ENCODE peak calls at places on chromosomes 6 and 20, in six cellular contexts. One of them, this sample, is unnamed.

GRCh38 chr6:134676307-134677281 is 273.3 kb downstream of the ALDH8A1 start:
- DNase-seq in HCT116: no peak
- DNase-seq in IMR-90: peak
- DNase-seq in H1: no peak
- DNase-seq in A549: no peak
- DNase-seq in HepG2: no peak
- DNase-seq in this sample: no peak

GRCh38 chr6:164827537-164827936 is 481.9 kb downstream of the C6orf118 start:
- DNase-seq in HCT116: no peak
- DNase-seq in IMR-90: no peak
- DNase-seq in A549: no peak
- DNase-seq in HepG2: no peak
- DNase-seq in H1: no peak
- DNase-seq in this sample: no peak

GRCh38 chr6:129513471-129513870 is 196.5 kb downstream of the ARHGAP18 start:
- DNase-seq in H1: no peak
- DNase-seq in A549: no peak
- DNase-seq in HepG2: no peak
- DNase-seq in IMR-90: peak
- DNase-seq in HCT116: no peak
- DNase-seq in this sample: no peak

GRCh38 chr6:165091121-165091785 is 218.2 kb downstream of the C6orf118 start:
- DNase-seq in A549: no peak
- DNase-seq in HCT116: no peak
- DNase-seq in H1: no peak
- DNase-seq in HepG2: no peak
- DNase-seq in IMR-90: no peak
- DNase-seq in this sample: no peak

GRCh38 chr6:125066140-125066539 is 87.4 kb upstream of the TPD52L1 start:
- DNase-seq in A549: no peak
- DNase-seq in IMR-90: no peak
- DNase-seq in H1: no peak
- DNase-seq in HepG2: no peak
- DNase-seq in HCT116: no peak
- DNase-seq in this sample: no peak

GRCh38 chr20:24097051-24097450 is 108.5 kb upstream of the GGTLC1 start:
- DNase-seq in A549: no peak
- DNase-seq in HCT116: no peak
- DNase-seq in H1: no peak
- DNase-seq in IMR-90: no peak
- DNase-seq in HepG2: no peak
- DNase-seq in this sample: no peak

GRCh38 chr20:5122861-5123260 is 3.1 kb upstream of the PCNA start:
- DNase-seq in HepG2: no peak
- DNase-seq in H1: no peak
- DNase-seq in A549: no peak
- DNase-seq in IMR-90: peak
- DNase-seq in HCT116: no peak
- DNase-seq in this sample: no peak

GRCh38 chr20:1469925-1470571 is 3.4 kb upstream of the NSFL1C start:
- DNase-seq in HCT116: peak
- DNase-seq in H1: peak
- DNase-seq in IMR-90: peak
- DNase-seq in A549: peak
- DNase-seq in HepG2: peak
- DNase-seq in this sample: peak

GRCh38 chr20:62474585-62475026 is 1.2 kb downstream of the GATA5 start:
- DNase-seq in HepG2: no peak
- DNase-seq in HCT116: no peak
- DNase-seq in IMR-90: no peak
- DNase-seq in A549: no peak
- DNase-seq in H1: no peak
- DNase-seq in this sample: no peak

GRCh38 chr6:13307508-13307995 is 20.8 kb downstream of the TBC1D7 start:
- DNase-seq in HCT116: no peak
- DNase-seq in A549: peak
- DNase-seq in IMR-90: peak
- DNase-seq in H1: no peak
- DNase-seq in HepG2: no peak
- DNase-seq in this sample: no peak

GRCh38 chr20:54706581-54706980 is 231.2 kb downstream of the DOK5 start:
- DNase-seq in H1: no peak
- DNase-seq in HepG2: no peak
- DNase-seq in IMR-90: no peak
- DNase-seq in A549: no peak
- DNase-seq in HCT116: no peak
- DNase-seq in this sample: no peak

GRCh38 chr6:25193147-25193864 is 85.9 kb upstream of the CARMIL1 start:
- DNase-seq in HepG2: no peak
- DNase-seq in H1: no peak
- DNase-seq in A549: peak
- DNase-seq in IMR-90: peak
- DNase-seq in HCT116: peak
- DNase-seq in this sample: no peak

GRCh38 chr6:161569071-161569470 is 295.2 kb upstream of the AGPAT4 start:
- DNase-seq in HepG2: no peak
- DNase-seq in A549: no peak
- DNase-seq in H1: no peak
- DNase-seq in IMR-90: no peak
- DNase-seq in HCT116: no peak
- DNase-seq in this sample: no peak

GRCh38 chr6:106825156-106825555 is 149.4 kb downstream of the CD24 start:
- DNase-seq in HepG2: no peak
- DNase-seq in H1: no peak
- DNase-seq in IMR-90: no peak
- DNase-seq in A549: peak
- DNase-seq in HCT116: no peak
- DNase-seq in this sample: no peak

GRCh38 chr6:18395851-18396187 is 8.7 kb downstream of the RNF144B start:
- DNase-seq in A549: no peak
- DNase-seq in IMR-90: peak
- DNase-seq in HCT116: no peak
- DNase-seq in H1: no peak
- DNase-seq in HepG2: no peak
- DNase-seq in this sample: no peak

GRCh38 chr20:17958326-17959256 is 10.0 kb downstream of the SNX5 start:
- DNase-seq in H1: no peak
- DNase-seq in IMR-90: peak
- DNase-seq in HCT116: no peak
- DNase-seq in HepG2: peak
- DNase-seq in A549: no peak
- DNase-seq in this sample: no peak

GRCh38 chr6:156912431-156912830 is 135.3 kb downstream of the ARID1B start:
- DNase-seq in A549: no peak
- DNase-seq in HCT116: no peak
- DNase-seq in IMR-90: no peak
- DNase-seq in H1: no peak
- DNase-seq in HepG2: no peak
- DNase-seq in this sample: no peak

GRCh38 chr20:56343861-56344381 is 14.9 kb upstream of the FAM210B start:
- DNase-seq in HCT116: no peak
- DNase-seq in A549: peak
- DNase-seq in IMR-90: peak
- DNase-seq in H1: peak
- DNase-seq in HepG2: no peak
- DNase-seq in this sample: no peak

GRCh38 chr6:137389150-137389664 is 105.0 kb downstream of the OLIG3 start:
- DNase-seq in A549: no peak
- DNase-seq in HepG2: no peak
- DNase-seq in HCT116: no peak
- DNase-seq in IMR-90: no peak
- DNase-seq in H1: no peak
- DNase-seq in this sample: peak

GRCh38 chr20:56371977-56372376 is 13.2 kb downstream of the FAM210B start:
- DNase-seq in IMR-90: no peak
- DNase-seq in H1: no peak
- DNase-seq in HCT116: no peak
- DNase-seq in HepG2: no peak
- DNase-seq in A549: no peak
- DNase-seq in this sample: no peak

GRCh38 chr6:41023114-41023513 is 15.9 kb downstream of the UNC5CL start:
- DNase-seq in A549: no peak
- DNase-seq in HCT116: no peak
- DNase-seq in HepG2: no peak
- DNase-seq in IMR-90: no peak
- DNase-seq in H1: no peak
- DNase-seq in this sample: no peak

GRCh38 chr6:115969930-115970273 is 90.8 kb downstream of the FRK start:
- DNase-seq in HCT116: no peak
- DNase-seq in A549: no peak
- DNase-seq in HepG2: no peak
- DNase-seq in IMR-90: peak
- DNase-seq in H1: no peak
- DNase-seq in this sample: no peak

DNA sequence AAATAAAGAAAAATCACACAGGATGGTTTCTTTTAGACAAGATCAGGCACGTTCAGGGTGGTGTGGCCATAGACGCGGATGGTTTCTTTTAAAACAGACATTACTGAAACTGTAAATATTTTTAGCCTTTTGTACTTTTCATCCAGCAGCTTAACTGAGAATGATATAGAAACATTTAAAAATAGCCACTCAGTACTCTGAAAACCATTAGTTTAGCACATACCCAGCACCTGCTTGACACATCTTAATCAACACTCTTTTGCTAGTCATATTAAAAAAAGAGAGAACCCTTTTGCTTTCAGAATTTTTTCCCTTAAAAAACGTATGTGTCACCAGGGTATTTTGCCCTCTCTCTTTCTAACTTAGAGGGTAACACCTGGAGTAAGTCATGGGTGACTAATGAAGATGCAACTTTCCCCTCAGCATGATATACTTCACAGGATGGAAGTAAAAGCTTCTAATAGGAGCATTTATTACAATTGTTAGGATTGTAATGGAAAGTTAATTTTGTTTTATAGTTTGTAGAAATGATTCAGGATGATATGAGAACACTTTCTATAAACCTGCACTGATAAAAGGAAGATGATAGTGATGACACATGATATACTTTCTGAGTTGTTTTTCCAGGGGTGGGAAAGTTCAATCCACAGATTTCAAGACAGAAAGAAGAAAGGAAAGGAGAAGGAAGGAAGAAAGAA is 45.2 kb downstream of the BACH2 start:
- DNase-seq in HepG2: no peak
- DNase-seq in H1: no peak
- DNase-seq in A549: no peak
- DNase-seq in IMR-90: peak
- DNase-seq in HCT116: no peak
- DNase-seq in this sample: peak
- TF ChIP-seq CEBPB in HepG2: no peak
- TF ChIP-seq CEBPB in H1: no peak
- TF ChIP-seq CEBPB in A549: no peak
- TF ChIP-seq CEBPB in IMR-90: no peak
- TF ChIP-seq CEBPB in HCT116: no peak
- TF ChIP-seq CEBPB in this sample: no peak

GRCh38 chr6:2659882-2660281 is 90.8 kb downstream of the MYLK4 start:
- DNase-seq in A549: peak
- DNase-seq in IMR-90: peak
- DNase-seq in HCT116: no peak
- DNase-seq in H1: peak
- DNase-seq in HepG2: no peak
- DNase-seq in this sample: no peak
- TF ChIP-seq CEBPB in A549: no peak
- TF ChIP-seq CEBPB in IMR-90: no peak
- TF ChIP-seq CEBPB in HCT116: no peak
- TF ChIP-seq CEBPB in H1: no peak
- TF ChIP-seq CEBPB in HepG2: no peak
- TF ChIP-seq CEBPB in this sample: no peak

GRCh38 chr6:44062105-44062770 is 65.0 kb downstream of the MRPL14 start:
- DNase-seq in A549: no peak
- DNase-seq in IMR-90: no peak
- DNase-seq in HepG2: no peak
- DNase-seq in H1: no peak
- DNase-seq in HCT116: no peak
- DNase-seq in this sample: no peak

GRCh38 chr6:44062771-44063560 is 64.3 kb downstream of the MRPL14 start:
- DNase-seq in H1: no peak
- DNase-seq in IMR-90: no peak
- DNase-seq in A549: peak
- DNase-seq in HCT116: no peak
- DNase-seq in HepG2: no peak
- DNase-seq in this sample: no peak

GRCh38 chr6:44059359-44060342 is 67.6 kb downstream of the MRPL14 start:
- DNase-seq in IMR-90: peak
- DNase-seq in HCT116: no peak
- DNase-seq in HepG2: no peak
- DNase-seq in H1: no peak
- DNase-seq in A549: no peak
- DNase-seq in this sample: no peak

GRCh38 chr6:44060622-44061374 is 66.5 kb downstream of the MRPL14 start:
- DNase-seq in H1: no peak
- DNase-seq in A549: no peak
- DNase-seq in IMR-90: no peak
- DNase-seq in HCT116: no peak
- DNase-seq in HepG2: no peak
- DNase-seq in this sample: no peak

DNA sequence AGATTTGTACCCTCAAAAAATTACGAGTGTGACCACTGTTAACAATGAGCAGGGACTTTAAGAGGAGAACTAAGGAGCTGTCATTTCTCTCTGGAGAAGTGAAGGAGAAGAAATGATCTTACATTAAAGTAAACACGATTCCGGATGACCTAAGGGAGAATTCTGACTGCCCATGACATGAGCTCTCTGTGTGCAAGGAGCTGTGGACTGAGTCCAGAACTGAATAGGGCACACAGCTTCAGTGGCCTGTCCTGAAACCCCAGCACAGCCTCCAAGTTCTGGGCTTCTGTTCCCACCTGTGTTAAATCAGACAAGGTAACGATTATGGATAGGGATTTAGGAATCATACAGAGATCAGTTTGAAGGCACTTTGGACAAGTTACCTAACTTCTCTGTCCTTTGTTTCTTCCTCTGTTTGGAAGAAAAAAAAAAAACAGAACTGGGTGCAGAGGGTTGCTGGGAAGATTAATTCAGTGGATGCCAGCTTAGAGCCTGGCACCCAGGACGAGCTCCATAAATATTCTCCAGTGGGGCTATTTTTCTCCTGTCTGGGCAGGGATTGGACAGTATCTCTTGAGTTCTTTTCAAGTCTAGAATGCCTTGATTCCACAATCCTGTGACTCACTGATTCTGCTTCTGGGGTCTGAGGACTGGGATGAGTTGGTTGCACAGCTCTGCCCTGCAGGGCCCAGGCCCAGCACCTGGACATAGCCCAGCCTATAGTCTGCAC is 65.7 kb downstream of the MRPL14 start:
- DNase-seq in A549: no peak
- DNase-seq in HepG2: no peak
- DNase-seq in HCT116: no peak
- DNase-seq in H1: no peak
- DNase-seq in IMR-90: peak
- DNase-seq in this sample: no peak
- TF ChIP-seq CEBPB in A549: no peak
- TF ChIP-seq CEBPB in HepG2: no peak
- TF ChIP-seq CEBPB in HCT116: no peak
- TF ChIP-seq CEBPB in H1: no peak
- TF ChIP-seq CEBPB in IMR-90: peak
- TF ChIP-seq CEBPB in this sample: no peak

DNA sequence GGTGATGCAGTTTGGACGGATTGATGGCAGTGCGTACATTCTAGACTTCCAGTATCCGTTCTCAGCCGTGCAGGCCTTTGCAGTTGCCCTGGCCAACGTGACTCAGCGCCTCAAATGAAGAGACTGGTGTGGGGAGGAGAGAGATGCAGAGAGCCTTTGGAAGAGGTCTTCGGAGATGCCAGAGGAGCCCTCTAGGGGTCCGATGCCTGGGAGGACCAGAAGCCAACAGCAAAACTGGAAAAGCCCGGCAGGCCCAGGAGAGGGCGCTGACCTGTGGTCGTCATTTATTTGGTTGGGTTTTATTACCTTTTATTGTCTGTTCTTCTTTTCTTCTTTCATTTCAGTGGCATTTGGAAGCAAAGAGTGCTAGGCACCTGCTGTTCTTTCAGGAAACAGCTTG is 53.3 kb upstream of the TMEM181 start:
- DNase-seq in A549: peak
- DNase-seq in HCT116: no peak
- DNase-seq in HepG2: peak
- DNase-seq in IMR-90: peak
- DNase-seq in H1: peak
- DNase-seq in this sample: no peak
- TF ChIP-seq CEBPB in A549: no peak
- TF ChIP-seq CEBPB in HCT116: no peak
- TF ChIP-seq CEBPB in HepG2: no peak
- TF ChIP-seq CEBPB in IMR-90: no peak
- TF ChIP-seq CEBPB in H1: no peak
- TF ChIP-seq CEBPB in this sample: no peak